ENCODE peak calls at places on chromosome 17, in six cellular contexts. O, B, V, H, Z and I are unnamed samples.

GRCh38 chr17:40021471-40021961 is 6.3 kb downstream of the CSF3 start:
- DNase-seq in O (peak; percentile 80), B (peak; percentile 88), V (peak; percentile 59), H (peak; percentile 69), Z (peak; percentile 56), I (peak; percentile 72)

GRCh38 chr17:16419074-16419928 is 3.9 kb downstream of the TRPV2 start:
- DNase-seq in O (peak; percentile 63), B (peak; percentile 19), V (peak; percentile 80), H (peak; percentile 85), Z (peak; percentile 58), I (peak; percentile 76)

GRCh38 chr17:64369007-64369893 is 21.4 kb downstream of the PECAM1 start:
- DNase-seq in O (no peak), B (no peak), V (no peak), H (no peak), Z (no peak), I (no peak)

GRCh38 chr17:49078248-49078647 is 54.3 kb upstream of the B4GALNT2 start:
- DNase-seq in O (no peak), B (no peak), V (no peak), H (no peak), Z (no peak), I (no peak)

GRCh38 chr17:58513391-58513912 is 986 bp downstream of the MTMR4 start:
- DNase-seq in O (no peak), B (no peak), V (no peak), H (no peak), Z (no peak), I (no peak)

GRCh38 chr17:13265306-13265705 is 247.5 kb upstream of the ELAC2 start:
- DNase-seq in O (no peak), B (no peak), V (no peak), H (no peak), Z (no peak), I (peak; percentile 7)

GRCh38 chr17:7862692-7863437 is 5.1 kb downstream of the CYB5D1 start:
- DNase-seq in O (peak; percentile 57), B (no peak), V (peak; percentile 65), H (peak; percentile 63), Z (peak; percentile 66), I (peak; percentile 83)

GRCh38 chr17:78753316-78754250 is 28.5 kb downstream of the CYTH1 start:
- DNase-seq in O (no peak), B (no peak), V (no peak), H (no peak), Z (no peak), I (no peak)

GRCh38 chr17:67503184-67503583 is 126.1 kb downstream of the PITPNC1 start:
- DNase-seq in O (no peak), B (no peak), V (no peak), H (no peak), Z (peak; percentile 44), I (no peak)

GRCh38 chr17:61201211-61201610 is 198.4 kb upstream of the TBX2 start:
- DNase-seq in O (no peak), B (no peak), V (peak; percentile 69), H (peak; percentile 100), Z (peak; percentile 91), I (peak; percentile 89)

GRCh38 chr17:39461911-39462641 is 790 bp downstream of the CDK12 start:
- DNase-seq in O (peak; percentile 56), B (peak; percentile 57), V (no peak), H (peak; percentile 60), Z (no peak), I (peak; percentile 85)

GRCh38 chr17:45868276-45868675 is 23.6 kb downstream of the SPPL2C start:
- DNase-seq in O (no peak), B (no peak), V (peak; percentile 35), H (no peak), Z (no peak), I (no peak)

GRCh38 chr17:75815399-75815798 is 28.8 kb downstream of the UNC13D start:
- DNase-seq in O (no peak), B (no peak), V (no peak), H (no peak), Z (no peak), I (no peak)

GRCh38 chr17:50183439-50184001 is 17.7 kb downstream of the SGCA start:
- DNase-seq in O (no peak), B (peak; percentile 45), V (peak; percentile 53), H (peak; percentile 56), Z (no peak), I (peak; percentile 52)

GRCh38 chr17:44269118-44269794 is 1.3 kb upstream of the SLC4A1 start:
- DNase-seq in O (no peak), B (no peak), V (no peak), H (no peak), Z (no peak), I (no peak)

GRCh38 chr17:61815863-61816523 is 47.3 kb downstream of the BRIP1 start:
- DNase-seq in O (no peak), B (no peak), V (no peak), H (no peak), Z (no peak), I (no peak)

GRCh38 chr17:59842901-59843652 is 49.7 kb downstream of the TUBD1 start:
- DNase-seq in O (peak; percentile 95), B (no peak), V (peak; percentile 97), H (peak; percentile 97), Z (peak; percentile 98), I (peak; percentile 89)

GRCh38 chr17:79296290-79296689 is 221.7 kb downstream of the ENGASE start:
- DNase-seq in O (no peak), B (no peak), V (no peak), H (no peak), Z (no peak), I (no peak)

GRCh38 chr17:47789611-47790520 is 31.7 kb downstream of the OSBPL7 start:
- DNase-seq in O (peak; percentile 35), B (peak; percentile 72), V (peak; percentile 60), H (peak; percentile 44), Z (peak; percentile 79), I (peak; percentile 78)

GRCh38 chr17:39194985-39195524 is 2.4 kb downstream of the CACNB1 start:
- DNase-seq in O (no peak), B (no peak), V (no peak), H (no peak), Z (no peak), I (no peak)

GRCh38 chr17:43068570-43069367 is 43.7 kb downstream of the RND2 start:
- DNase-seq in O (no peak), B (no peak), V (peak; percentile 3), H (no peak), Z (peak; percentile 22), I (peak; percentile 6)

GRCh38 chr17:76278268-76278908 is 13.2 kb downstream of the UBALD2 start:
- DNase-seq in O (no peak), B (no peak), V (no peak), H (no peak), Z (no peak), I (no peak)

GRCh38 chr17:39548494-39548893 is 59.2 kb downstream of the NEUROD2 start:
- DNase-seq in O (no peak), B (no peak), V (peak; percentile 74), H (peak; percentile 38), Z (no peak), I (peak; percentile 65)

GRCh38 chr17:76492989-76493501 is 8.2 kb downstream of the RHBDF2 start:
- DNase-seq in O (peak; percentile 59), B (peak; percentile 78), V (peak; percentile 80), H (peak; percentile 91), Z (no peak), I (peak; percentile 80)

GRCh38 chr17:10197362-10197720 is 1.1 kb downstream of the GAS7 start:
- DNase-seq in O (no peak), B (no peak), V (no peak), H (no peak), Z (no peak), I (peak; percentile 35)

GRCh38 chr17:61842899-61843298 is 20.4 kb downstream of the BRIP1 start:
- DNase-seq in O (no peak), B (no peak), V (no peak), H (no peak), Z (no peak), I (no peak)

GRCh38 chr17:82170412-82170961 is 42.2 kb downstream of the CCDC57 start:
- DNase-seq in O (no peak), B (no peak), V (no peak), H (no peak), Z (no peak), I (no peak)

GRCh38 chr17:72122668-72123495 is 2.1 kb downstream of the SOX9 start:
- DNase-seq in O (no peak), B (peak; percentile 58), V (peak; percentile 82), H (peak; percentile 77), Z (no peak), I (peak; percentile 60)

GRCh38 chr17:32382526-32383223 is 32.7 kb downstream of the ZNF207 start:
- DNase-seq in O (no peak), B (no peak), V (no peak), H (no peak), Z (no peak), I (no peak)

GRCh38 chr17:35298639-35299038 is 55.8 kb downstream of the SLFN5 start:
- DNase-seq in O (no peak), B (no peak), V (no peak), H (no peak), Z (no peak), I (no peak)
- H3K9me3 ChIP-seq in O (no peaks in the 10 kb centered on the region), B (no peaks in the 10 kb centered on the region), V (no peaks in the 10 kb centered on the region), H (no peaks in the 10 kb centered on the region), Z (peaks cover 29% of the 10 kb centered on the region), I (peaks cover 17% of the 10 kb centered on the region)

GRCh38 chr17:74135391-74136167 is 67.9 kb upstream of the RPL38 start:
- DNase-seq in O (no peak), B (no peak), V (no peak), H (no peak), Z (no peak), I (no peak)

GRCh38 chr17:74137416-74137815 is 66.1 kb upstream of the RPL38 start:
- DNase-seq in O (no peak), B (no peak), V (no peak), H (no peak), Z (no peak), I (no peak)

GRCh38 chr17:74139120-74139519 is 64.4 kb upstream of the RPL38 start:
- DNase-seq in O (no peak), B (no peak), V (no peak), H (no peak), Z (no peak), I (no peak)

GRCh38 chr17:74141612-74142011 is 61.9 kb upstream of the RPL38 start:
- DNase-seq in O (no peak), B (no peak), V (no peak), H (no peak), Z (no peak), I (no peak)

DNA sequence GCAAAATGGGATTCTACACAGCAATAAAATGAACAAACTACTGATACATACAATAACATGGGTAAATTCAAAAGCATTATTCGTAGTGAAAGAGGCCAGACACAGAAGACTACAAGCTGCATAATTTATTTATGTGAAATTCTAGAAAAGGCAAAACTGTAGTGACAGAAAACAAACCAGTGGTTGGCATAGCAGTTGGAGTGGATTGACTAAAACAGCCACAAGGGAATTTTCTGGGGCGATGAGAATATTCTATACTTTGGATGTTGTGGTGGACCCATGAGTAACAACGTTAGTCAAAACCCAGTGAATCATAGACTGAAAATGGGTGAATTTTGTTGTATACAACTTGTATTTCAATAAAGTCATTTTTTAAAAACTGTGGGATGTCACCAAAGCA is 63.2 kb upstream of the RPL38 start:
- DNase-seq in O (no peak), B (no peak), V (no peak), H (no peak), Z (no peak), I (no peak)
- H3K9me3 ChIP-seq in O (peaks cover 2% of the 10 kb centered on the region), B (peaks cover 27% of the 10 kb centered on the region), V (no peaks in the 10 kb centered on the region), H (no peaks in the 10 kb centered on the region), Z (peaks cover 69% of the 10 kb centered on the region), I (peaks cover 43% of the 10 kb centered on the region)

GRCh38 chr17:5097101-5097834 is 14.4 kb downstream of the ZNF232 start:
- DNase-seq in O (no peak), B (peak; percentile 75), V (no peak), H (no peak), Z (no peak), I (no peak)
- H3K9me3 ChIP-seq in O (peaks cover 15% of the 10 kb centered on the region), B (peaks cover 41% of the 10 kb centered on the region), V (peaks cover 3% of the 10 kb centered on the region), H (peaks cover 4% of the 10 kb centered on the region), Z (peaks cover 95% of the 10 kb centered on the region), I (peaks cover 86% of the 10 kb centered on the region)

GRCh38 chr17:5179003-5179402 is 12.7 kb downstream of the ZNF594 start:
- DNase-seq in O (no peak), B (no peak), V (no peak), H (no peak), Z (no peak), I (no peak)
- H3K9me3 ChIP-seq in O (peaks cover 26% of the 10 kb centered on the region), B (peaks cover 92% of the 10 kb centered on the region), V (peaks cover 13% of the 10 kb centered on the region), H (peaks cover 6% of the 10 kb centered on the region), Z (peaks cover 96% of the 10 kb centered on the region), I (peaks cover 92% of the 10 kb centered on the region)